ENCODE peak calls at places on chromosomes 4 and X, in ten cellular contexts. D is HFFc6; C is testis; M is activated CD8-positive, alpha-beta T cell treated with anti-CD3 and anti-CD28 coated beads for 36 hours; A is bronchial epithelial cell; E is fibroblast of pulmonary artery; G is RWPE2; F is A673; J is fibroblast of lung; I is esophagus muscularis mucosa. V is an unnamed sample.

GRCh38 chrX:52576946-52577345 is 60.1 kb upstream of the XAGE1B start:
- DNase-seq in D (no peak), C (peak; percentile 53), M (no peak), A (peak; percentile 63), E (no peak), G (no peak), F (peak; percentile 10), J (no peak), I (peak; percentile 26), V (no peak)

GRCh38 chr4:143336828-143337599 is at the start of gene GAB1:
- DNase-seq in D (peak; percentile 36), C (peak; percentile 81), M (peak; percentile 61), A (peak; percentile 58), E (peak; percentile 82), G (peak; percentile 71), F (peak; percentile 86), J (peak; percentile 85), I (no peak), V (peak; percentile 94)

GRCh38 chr4:150332086-150332485 is 249.9 kb upstream of the MAB21L2 start:
- DNase-seq in D (no peak), C (no peak), M (no peak), A (peak; percentile 12), E (no peak), G (no peak), F (no peak), J (no peak), I (no peak), V (no peak)

GRCh38 chr4:114015444-114015899 is 36.0 kb upstream of the ARSJ start:
- DNase-seq in D (peak; percentile 99), C (no peak), M (no peak), A (peak; percentile 100), E (peak; percentile 100), G (no peak), F (peak; percentile 99), J (peak; percentile 99), I (no peak), V (no peak)

GRCh38 chrX:131543774-131544173 is at the start of gene OR13H1:
- DNase-seq in D (no peak), C (no peak), M (no peak), A (no peak), E (no peak), G (no peak), F (no peak), J (no peak), I (no peak), V (no peak)

GRCh38 chr4:34046580-34046979 is 2197.7 kb downstream of the ARAP2 start:
- DNase-seq in D (peak; percentile 78), C (no peak), M (no peak), A (peak; percentile 82), E (peak; percentile 81), G (no peak), F (no peak), J (peak; percentile 52), I (no peak), V (no peak)

GRCh38 chrX:74670028-74670427 is 55.6 kb upstream of the RLIM start:
- DNase-seq in D (no peak), C (no peak), M (no peak), A (no peak), E (no peak), G (no peak), F (no peak), J (no peak), I (no peak), V (no peak)

GRCh38 chrX:136147966-136148365 is 633 bp downstream of the FHL1 start:
- DNase-seq in D (no peak), C (no peak), M (no peak), A (no peak), E (no peak), G (no peak), F (no peak), J (no peak), I (no peak), V (no peak)

GRCh38 chr4:56979674-56980073 is 978 bp downstream of the POLR2B start:
- DNase-seq in D (no peak), C (peak; percentile 30), M (peak; percentile 80), A (peak; percentile 17), E (peak; percentile 46), G (no peak), F (no peak), J (no peak), I (no peak), V (no peak)

GRCh38 chr4:134328741-134329140 is 127.2 kb upstream of the PABPC4L start:
- DNase-seq in D (no peak), C (no peak), M (no peak), A (no peak), E (no peak), G (no peak), F (no peak), J (no peak), I (no peak), V (no peak)

GRCh38 chr4:146051724-146052396 is 113.2 kb upstream of the ZNF827 start:
- DNase-seq in D (peak; percentile 66), C (no peak), M (no peak), A (peak; percentile 58), E (peak; percentile 72), G (no peak), F (peak; percentile 17), J (peak; percentile 56), I (no peak), V (no peak)

GRCh38 chrX:113741744-113742143 is 842.1 kb upstream of the HTR2C start:
- DNase-seq in D (no peak), C (peak; percentile 23), M (no peak), A (peak; percentile 1), E (peak; percentile 55), G (no peak), F (peak; percentile 19), J (no peak), I (no peak), V (no peak)

GRCh38 chr4:88599298-88599697 is 7.0 kb downstream of the HERC3 start:
- DNase-seq in D (peak; percentile 38), C (no peak), M (no peak), A (no peak), E (peak; percentile 62), G (no peak), F (no peak), J (peak; percentile 48), I (no peak), V (no peak)

GRCh38 chr4:6753103-6753560 is 29.4 kb upstream of the KIAA0232 start:
- DNase-seq in D (no peak), C (no peak), M (no peak), A (no peak), E (no peak), G (no peak), F (no peak), J (no peak), I (no peak), V (no peak)

DNA sequence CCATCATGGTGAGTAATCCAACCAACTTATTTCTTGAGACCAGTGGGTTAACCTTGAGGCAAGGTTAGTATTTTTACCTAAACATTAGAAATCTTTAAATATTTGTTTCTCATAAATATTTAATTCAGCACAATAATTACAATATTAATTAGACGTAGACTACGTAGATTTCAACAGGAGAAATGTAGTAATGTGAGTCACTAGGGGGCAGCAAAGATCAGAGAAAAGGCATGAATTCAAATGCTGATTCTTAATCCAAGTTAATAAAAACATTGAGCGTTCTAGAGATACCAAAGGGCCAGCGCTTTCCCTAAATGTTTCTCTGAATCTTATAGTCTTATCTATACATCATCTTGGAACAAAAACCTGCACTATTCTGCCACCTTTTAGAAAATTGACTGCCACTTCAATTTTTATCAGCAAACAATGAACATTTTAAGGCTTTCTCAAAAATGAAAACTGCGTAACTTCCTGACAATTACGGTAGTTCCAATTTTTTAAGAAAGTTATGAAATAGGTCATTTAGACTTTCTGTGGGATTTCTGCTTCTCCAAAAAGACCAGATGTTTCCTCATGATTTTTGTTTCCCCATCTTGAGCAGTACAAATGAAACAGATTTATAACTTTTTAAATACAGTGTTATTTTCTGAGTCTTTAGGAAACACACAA is 180.7 kb downstream of the GASK1B start:
- DNase-seq in D (peak; percentile 66), C (peak; percentile 76), M (peak; percentile 37), A (peak; percentile 73), E (peak; percentile 93), G (no peak), F (peak; percentile 82), J (peak; percentile 91), I (no peak), V (no peak)
- TF ChIP-seq CTCF in D (peak; percentile 93), C (peak; percentile 63), M (peak; percentile 73), A (peak; percentile 43), E (peak; percentile 54), G (peak; percentile 81), F (peak; percentile 78), J (peak; percentile 45), I (peak; percentile 74), V (peak; percentile 100)

GRCh38 chr4:128068927-128069326 is 7.8 kb downstream of the LARP1B start:
- DNase-seq in D (peak; percentile 12), C (peak; percentile 31), M (peak; percentile 27), A (peak; percentile 30), E (peak; percentile 56), G (no peak), F (peak; percentile 58), J (peak; percentile 38), I (no peak), V (no peak)
- TF ChIP-seq CTCF in D (peak; percentile 66), C (no peak), M (peak; percentile 17), A (peak; percentile 29), E (peak; percentile 51), G (peak; percentile 23), F (peak; percentile 54), J (peak; percentile 40), I (no peak), V (peak; percentile 64)

DNA sequence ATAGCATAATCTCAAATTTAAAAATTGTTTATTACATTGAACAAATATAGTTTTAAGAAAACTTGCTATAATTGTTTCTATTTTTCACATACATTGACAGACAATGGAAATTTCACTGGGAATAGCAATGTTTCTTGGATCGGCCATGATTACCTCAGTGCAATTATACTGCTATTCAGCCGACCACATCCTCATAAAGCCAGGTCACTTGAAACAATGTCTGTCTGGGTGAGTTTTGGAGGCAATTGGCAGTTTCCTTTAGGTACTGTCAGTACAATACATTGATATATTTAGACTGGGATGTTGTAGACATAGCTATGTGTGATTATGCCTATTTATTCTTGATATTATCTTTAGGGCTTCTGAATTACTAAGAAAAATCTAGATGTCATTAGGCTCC is 89.5 kb upstream of the VEGFC start:
- DNase-seq in D (no peak), C (no peak), M (no peak), A (no peak), E (no peak), G (no peak), F (no peak), J (no peak), I (no peak), V (no peak)
- TF ChIP-seq CTCF in D (no peak), C (no peak), M (no peak), A (no peak), E (no peak), G (no peak), F (no peak), J (no peak), I (no peak), V (no peak)

DNA sequence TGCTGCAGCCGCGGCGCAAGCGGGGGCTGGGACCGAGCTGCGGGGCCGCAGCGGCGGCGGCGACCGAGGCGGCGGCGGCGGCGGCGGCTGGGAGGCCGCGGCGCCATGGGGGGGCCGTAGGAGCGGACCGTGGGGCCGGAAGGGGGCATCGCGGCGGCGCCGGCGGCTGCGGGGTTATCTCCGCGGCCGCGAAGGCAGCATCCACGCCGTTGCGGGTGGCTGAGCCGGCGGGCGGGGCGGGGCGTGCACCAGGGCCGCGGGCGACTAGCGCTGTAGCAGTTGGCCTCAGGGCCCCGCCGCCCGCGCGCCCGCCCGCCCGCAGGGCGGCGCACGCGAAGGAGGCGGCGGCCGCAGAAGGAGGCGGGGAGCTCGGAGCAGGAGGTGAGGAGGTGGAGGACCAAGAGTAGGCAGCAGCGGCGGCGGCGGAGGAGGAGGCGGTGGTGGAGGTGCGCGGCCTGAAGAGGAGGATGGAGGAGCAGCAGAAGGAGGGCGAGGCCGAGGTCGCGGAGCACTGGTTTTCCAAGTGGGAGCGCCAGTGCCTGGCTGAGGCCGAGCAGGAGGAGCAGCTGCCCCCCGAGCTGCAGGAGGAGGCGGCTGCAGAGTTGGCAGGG is 126.1 kb upstream of the CXorf66 start:
- DNase-seq in D (no peak), C (peak; percentile 41), M (peak; percentile 17), A (no peak), E (peak; percentile 0), G (no peak), F (peak; percentile 23), J (no peak), I (no peak), V (peak; percentile 90)
- TF ChIP-seq CTCF in D (no peak), C (no peak), M (no peak), A (no peak), E (no peak), G (no peak), F (no peak), J (no peak), I (no peak), V (no peak)

V was measured in chondrocyte.